ENCODE peak calls at places on chromosomes 4 and X, in four cellular contexts. One of them, this sample, is unnamed.

GRCh38 chr4:3121110-3121509 is 46.6 kb downstream of the HTT start:
- DNase-seq in GM03348: no peak
- DNase-seq in cardiac muscle cell: no peak
- DNase-seq in MCF 10A: no peak
- DNase-seq in this sample: no peak

GRCh38 chr4:107009196-107009595 is 26.9 kb downstream of the DKK2 start:
- DNase-seq in GM03348: no peak
- DNase-seq in cardiac muscle cell: no peak
- DNase-seq in MCF 10A: no peak
- DNase-seq in this sample: no peak

GRCh38 chr4:1193206-1194027 is 21.0 kb upstream of the SPON2 start:
- DNase-seq in cardiac muscle cell: peak; percentile 26
- DNase-seq in MCF 10A: no peak
- DNase-seq in GM03348: peak; percentile 7
- DNase-seq in this sample: no peak

GRCh38 chr4:8538703-8539567 is 41.3 kb upstream of the GPR78 start:
- DNase-seq in GM03348: peak; percentile 56
- DNase-seq in cardiac muscle cell: peak; percentile 18
- DNase-seq in MCF 10A: peak; percentile 95
- DNase-seq in this sample: peak; percentile 87

GRCh38 chrX:13051529-13052172 is 7.2 kb upstream of the FAM9C start:
- DNase-seq in MCF 10A: peak; percentile 30
- DNase-seq in cardiac muscle cell: peak; percentile 57
- DNase-seq in GM03348: no peak
- DNase-seq in this sample: peak; percentile 1

GRCh38 chr4:16977081-16977480 is 78.6 kb upstream of the LDB2 start:
- DNase-seq in cardiac muscle cell: no peak
- DNase-seq in GM03348: peak; percentile 20
- DNase-seq in MCF 10A: no peak
- DNase-seq in this sample: no peak

GRCh38 chr4:176775326-176775725 is 17.4 kb downstream of the VEGFC start:
- DNase-seq in MCF 10A: no peak
- DNase-seq in cardiac muscle cell: peak; percentile 40
- DNase-seq in GM03348: no peak
- DNase-seq in this sample: no peak

GRCh38 chr4:85720736-85721135 is 245.8 kb downstream of the ARHGAP24 start:
- DNase-seq in GM03348: peak; percentile 25
- DNase-seq in MCF 10A: peak; percentile 72
- DNase-seq in cardiac muscle cell: peak; percentile 62
- DNase-seq in this sample: peak; percentile 21

GRCh38 chrX:14529288-14529989 is at the start of gene GLRA2:
- DNase-seq in GM03348: peak; percentile 20
- DNase-seq in MCF 10A: peak; percentile 50
- DNase-seq in cardiac muscle cell: peak; percentile 6
- DNase-seq in this sample: peak; percentile 21